ENCODE peak calls at places on chromosomes 4 and X, in seven cellular contexts. One of them, this sample, is unnamed.

GRCh38 chr4:160406426-160406825 is 1303.5 kb downstream of the RAPGEF2 start:
- DNase-seq in PC-3: no peak
- DNase-seq in heart right ventricle: no peak
- DNase-seq in aorta: no peak
- DNase-seq in right lobe of liver: no peak
- DNase-seq in stomach: no peak
- DNase-seq in cardiac muscle cell: no peak
- DNase-seq in this sample: no peak

GRCh38 chrX:154696328-154697045 is 43.1 kb upstream of the CTAG2 start:
- DNase-seq in stomach: no peak
- DNase-seq in aorta: no peak
- DNase-seq in PC-3: peak
- DNase-seq in cardiac muscle cell: no peak
- DNase-seq in heart right ventricle: no peak
- DNase-seq in right lobe of liver: no peak
- DNase-seq in this sample: no peak

GRCh38 chr4:73922766-73923630 is 53.8 kb downstream of the CXCL1 start:
- DNase-seq in heart right ventricle: no peak
- DNase-seq in aorta: no peak
- DNase-seq in cardiac muscle cell: no peak
- DNase-seq in right lobe of liver: no peak
- DNase-seq in PC-3: peak
- DNase-seq in stomach: no peak
- DNase-seq in this sample: no peak

GRCh38 chrX:82757614-82758013 is 750.5 kb upstream of the POU3F4 start:
- DNase-seq in PC-3: peak
- DNase-seq in stomach: no peak
- DNase-seq in right lobe of liver: no peak
- DNase-seq in heart right ventricle: no peak
- DNase-seq in aorta: no peak
- DNase-seq in cardiac muscle cell: no peak
- DNase-seq in this sample: no peak

GRCh38 chr4:95084584-95084983 is 326.8 kb downstream of the BMPR1B start:
- DNase-seq in heart right ventricle: no peak
- DNase-seq in aorta: no peak
- DNase-seq in cardiac muscle cell: no peak
- DNase-seq in right lobe of liver: no peak
- DNase-seq in PC-3: peak
- DNase-seq in stomach: no peak
- DNase-seq in this sample: no peak

GRCh38 chrX:2397229-2397628 is 103.5 kb downstream of the DHRSX start:
- DNase-seq in PC-3: no peak
- DNase-seq in heart right ventricle: no peak
- DNase-seq in aorta: no peak
- DNase-seq in stomach: no peak
- DNase-seq in cardiac muscle cell: no peak
- DNase-seq in right lobe of liver: no peak
- DNase-seq in this sample: no peak

GRCh38 chr4:173182403-173182802 is 13.8 kb downstream of the GALNT7 start:
- DNase-seq in heart right ventricle: no peak
- DNase-seq in PC-3: peak
- DNase-seq in aorta: no peak
- DNase-seq in stomach: no peak
- DNase-seq in cardiac muscle cell: no peak
- DNase-seq in right lobe of liver: no peak
- DNase-seq in this sample: no peak

GRCh38 chrX:50697691-50698090 is 116.3 kb downstream of the SHROOM4 start:
- DNase-seq in heart right ventricle: no peak
- DNase-seq in PC-3: peak
- DNase-seq in cardiac muscle cell: peak
- DNase-seq in aorta: no peak
- DNase-seq in right lobe of liver: no peak
- DNase-seq in stomach: no peak
- DNase-seq in this sample: no peak

GRCh38 chr4:184282251-184282713 is 64.6 kb upstream of the ENPP6 start:
- DNase-seq in PC-3: no peak
- DNase-seq in cardiac muscle cell: no peak
- DNase-seq in stomach: peak
- DNase-seq in aorta: no peak
- DNase-seq in right lobe of liver: peak
- DNase-seq in heart right ventricle: no peak
- DNase-seq in this sample: no peak

GRCh38 chrX:24260827-24261550 is 52.9 kb downstream of the SUPT20HL2 start:
- DNase-seq in aorta: peak
- DNase-seq in heart right ventricle: no peak
- DNase-seq in stomach: no peak
- DNase-seq in PC-3: no peak
- DNase-seq in right lobe of liver: no peak
- DNase-seq in cardiac muscle cell: no peak
- DNase-seq in this sample: no peak

GRCh38 chr4:99301376-99302164 is 10.8 kb upstream of the ADH1A start:
- DNase-seq in stomach: no peak
- DNase-seq in PC-3: no peak
- DNase-seq in right lobe of liver: no peak
- DNase-seq in aorta: no peak
- DNase-seq in heart right ventricle: no peak
- DNase-seq in cardiac muscle cell: no peak
- DNase-seq in this sample: no peak

GRCh38 chr4:47855350-47855749 is 17.5 kb upstream of the CORIN start:
- DNase-seq in PC-3: no peak
- DNase-seq in aorta: no peak
- DNase-seq in stomach: no peak
- DNase-seq in right lobe of liver: no peak
- DNase-seq in cardiac muscle cell: no peak
- DNase-seq in heart right ventricle: no peak
- DNase-seq in this sample: no peak

GRCh38 chr4:25509656-25510055 is 132.6 kb downstream of the ANAPC4 start:
- DNase-seq in cardiac muscle cell: no peak
- DNase-seq in PC-3: peak
- DNase-seq in heart right ventricle: no peak
- DNase-seq in aorta: no peak
- DNase-seq in right lobe of liver: no peak
- DNase-seq in stomach: no peak
- DNase-seq in this sample: no peak

GRCh38 chr4:773214-773613 is 52.7 kb downstream of the CPLX1 start:
- DNase-seq in right lobe of liver: no peak
- DNase-seq in heart right ventricle: peak
- DNase-seq in aorta: no peak
- DNase-seq in PC-3: no peak
- DNase-seq in cardiac muscle cell: no peak
- DNase-seq in stomach: no peak
- DNase-seq in this sample: peak

GRCh38 chrX:98114026-98114425 is 1230.3 kb downstream of the RPA4 start:
- DNase-seq in PC-3: no peak
- DNase-seq in right lobe of liver: no peak
- DNase-seq in cardiac muscle cell: no peak
- DNase-seq in stomach: no peak
- DNase-seq in aorta: no peak
- DNase-seq in heart right ventricle: no peak
- DNase-seq in this sample: no peak

GRCh38 chr4:184959309-184959708 is 59.0 kb upstream of the HELT start:
- DNase-seq in cardiac muscle cell: no peak
- DNase-seq in heart right ventricle: no peak
- DNase-seq in aorta: no peak
- DNase-seq in right lobe of liver: peak
- DNase-seq in stomach: no peak
- DNase-seq in PC-3: no peak
- DNase-seq in this sample: no peak

GRCh38 chr4:879730-880079 is 52.4 kb downstream of the GAK start:
- DNase-seq in right lobe of liver: no peak
- DNase-seq in cardiac muscle cell: no peak
- DNase-seq in aorta: no peak
- DNase-seq in PC-3: no peak
- DNase-seq in stomach: no peak
- DNase-seq in heart right ventricle: no peak
- DNase-seq in this sample: no peak

GRCh38 chr4:150181536-150181935 is 103.3 kb downstream of the DCLK2 start:
- DNase-seq in aorta: no peak
- DNase-seq in stomach: no peak
- DNase-seq in PC-3: no peak
- DNase-seq in cardiac muscle cell: no peak
- DNase-seq in right lobe of liver: no peak
- DNase-seq in heart right ventricle: no peak
- DNase-seq in this sample: no peak

GRCh38 chr4:43765514-43765913 is 683.1 kb downstream of the KCTD8 start:
- DNase-seq in PC-3: no peak
- DNase-seq in right lobe of liver: no peak
- DNase-seq in heart right ventricle: no peak
- DNase-seq in aorta: no peak
- DNase-seq in stomach: no peak
- DNase-seq in cardiac muscle cell: no peak
- DNase-seq in this sample: no peak

GRCh38 chr4:102625232-102625930 is 124.2 kb downstream of the NFKB1 start:
- DNase-seq in PC-3: peak
- DNase-seq in cardiac muscle cell: peak
- DNase-seq in aorta: peak
- DNase-seq in heart right ventricle: no peak
- DNase-seq in right lobe of liver: peak
- DNase-seq in stomach: peak
- DNase-seq in this sample: no peak

GRCh38 chrX:106481341-106481740 is 130.4 kb upstream of the RADX start:
- DNase-seq in right lobe of liver: no peak
- DNase-seq in PC-3: peak
- DNase-seq in heart right ventricle: no peak
- DNase-seq in aorta: no peak
- DNase-seq in cardiac muscle cell: peak
- DNase-seq in stomach: peak
- DNase-seq in this sample: peak

GRCh38 chrX:131854586-131854985 is 168.5 kb upstream of the STK26 start:
- DNase-seq in aorta: no peak
- DNase-seq in right lobe of liver: no peak
- DNase-seq in heart right ventricle: no peak
- DNase-seq in cardiac muscle cell: no peak
- DNase-seq in stomach: no peak
- DNase-seq in PC-3: peak
- DNase-seq in this sample: no peak

GRCh38 chrX:49071877-49072711 is 1.7 kb downstream of the PRAF2 start:
- DNase-seq in right lobe of liver: no peak
- DNase-seq in cardiac muscle cell: no peak
- DNase-seq in aorta: peak
- DNase-seq in stomach: peak
- DNase-seq in PC-3: no peak
- DNase-seq in heart right ventricle: peak
- DNase-seq in this sample: no peak
- H3K4me3 ChIP-seq in right lobe of liver: no peak
- H3K4me3 ChIP-seq in cardiac muscle cell: no peak
- H3K4me3 ChIP-seq in aorta: no peak
- H3K4me3 ChIP-seq in stomach: peak
- H3K4me3 ChIP-seq in PC-3: no peak
- H3K4me3 ChIP-seq in heart right ventricle: peak
- H3K4me3 ChIP-seq in this sample: no peak

GRCh38 chr4:3643518-3644433 is 111.6 kb upstream of the LRPAP1 start:
- DNase-seq in aorta: no peak
- DNase-seq in heart right ventricle: no peak
- DNase-seq in cardiac muscle cell: no peak
- DNase-seq in right lobe of liver: no peak
- DNase-seq in PC-3: no peak
- DNase-seq in stomach: no peak
- DNase-seq in this sample: no peak

GRCh38 chr4:3646280-3646679 is 114.1 kb upstream of the LRPAP1 start:
- DNase-seq in aorta: no peak
- DNase-seq in PC-3: no peak
- DNase-seq in cardiac muscle cell: no peak
- DNase-seq in stomach: no peak
- DNase-seq in right lobe of liver: no peak
- DNase-seq in heart right ventricle: no peak
- DNase-seq in this sample: no peak

GRCh38 chr4:3644849-3645627 is 112.8 kb upstream of the LRPAP1 start:
- DNase-seq in stomach: no peak
- DNase-seq in aorta: peak
- DNase-seq in cardiac muscle cell: no peak
- DNase-seq in right lobe of liver: no peak
- DNase-seq in heart right ventricle: no peak
- DNase-seq in PC-3: peak
- DNase-seq in this sample: no peak

GRCh38 chr4:3648195-3648594 is 116.0 kb upstream of the LRPAP1 start:
- DNase-seq in right lobe of liver: no peak
- DNase-seq in aorta: no peak
- DNase-seq in PC-3: no peak
- DNase-seq in stomach: no peak
- DNase-seq in heart right ventricle: no peak
- DNase-seq in cardiac muscle cell: no peak
- DNase-seq in this sample: no peak

GRCh38 chr4:3645711-3646221 is 113.5 kb upstream of the LRPAP1 start:
- DNase-seq in PC-3: no peak
- DNase-seq in right lobe of liver: no peak
- DNase-seq in cardiac muscle cell: no peak
- DNase-seq in stomach: no peak
- DNase-seq in aorta: no peak
- DNase-seq in heart right ventricle: no peak
- DNase-seq in this sample: no peak
- H3K27ac ChIP-seq in PC-3: no peak
- H3K27ac ChIP-seq in right lobe of liver: no peak
- H3K27ac ChIP-seq in cardiac muscle cell: no peak
- H3K27ac ChIP-seq in stomach: no peak
- H3K27ac ChIP-seq in aorta: no peak
- H3K27ac ChIP-seq in heart right ventricle: no peak
- H3K27ac ChIP-seq in this sample: no peak

GRCh38 chr4:6940744-6941137 is 31.1 kb downstream of the TBC1D14 start:
- DNase-seq in PC-3: no peak
- DNase-seq in stomach: no peak
- DNase-seq in right lobe of liver: no peak
- DNase-seq in cardiac muscle cell: no peak
- DNase-seq in aorta: no peak
- DNase-seq in heart right ventricle: no peak
- DNase-seq in this sample: no peak

GRCh38 chr4:6943870-6944195 is 34.2 kb downstream of the TBC1D14 start:
- DNase-seq in heart right ventricle: no peak
- DNase-seq in PC-3: no peak
- DNase-seq in right lobe of liver: no peak
- DNase-seq in aorta: no peak
- DNase-seq in cardiac muscle cell: no peak
- DNase-seq in stomach: no peak
- DNase-seq in this sample: no peak

GRCh38 chr4:6941796-6942195 is 32.2 kb downstream of the TBC1D14 start:
- DNase-seq in cardiac muscle cell: no peak
- DNase-seq in aorta: no peak
- DNase-seq in heart right ventricle: no peak
- DNase-seq in stomach: no peak
- DNase-seq in right lobe of liver: no peak
- DNase-seq in PC-3: no peak
- DNase-seq in this sample: no peak

GRCh38 chr4:6943012-6943869 is 33.6 kb downstream of the TBC1D14 start:
- DNase-seq in aorta: peak
- DNase-seq in stomach: no peak
- DNase-seq in cardiac muscle cell: no peak
- DNase-seq in PC-3: no peak
- DNase-seq in right lobe of liver: no peak
- DNase-seq in heart right ventricle: no peak
- DNase-seq in this sample: no peak

GRCh38 chr4:6942238-6942800 is 32.7 kb downstream of the TBC1D14 start:
- DNase-seq in PC-3: peak
- DNase-seq in aorta: peak
- DNase-seq in right lobe of liver: no peak
- DNase-seq in cardiac muscle cell: no peak
- DNase-seq in stomach: no peak
- DNase-seq in heart right ventricle: no peak
- DNase-seq in this sample: no peak
- H3K4me3 ChIP-seq in PC-3: no peak
- H3K4me3 ChIP-seq in aorta: no peak
- H3K4me3 ChIP-seq in right lobe of liver: no peak
- H3K4me3 ChIP-seq in cardiac muscle cell: no peak
- H3K4me3 ChIP-seq in stomach: no peak
- H3K4me3 ChIP-seq in heart right ventricle: peak
- H3K4me3 ChIP-seq in this sample: no peak

GRCh38 chrX:12319955-12320354 is 181.7 kb downstream of the FRMPD4 start:
- DNase-seq in aorta: no peak
- DNase-seq in heart right ventricle: no peak
- DNase-seq in right lobe of liver: no peak
- DNase-seq in cardiac muscle cell: no peak
- DNase-seq in stomach: no peak
- DNase-seq in PC-3: no peak
- DNase-seq in this sample: no peak
- H3K27ac ChIP-seq in aorta: no peak
- H3K27ac ChIP-seq in heart right ventricle: no peak
- H3K27ac ChIP-seq in right lobe of liver: no peak
- H3K27ac ChIP-seq in cardiac muscle cell: no peak
- H3K27ac ChIP-seq in stomach: no peak
- H3K27ac ChIP-seq in PC-3: no peak
- H3K27ac ChIP-seq in this sample: no peak

This sample was measured in pancreas.